ENCODE peak calls at places on chromosomes 4 and X, in six cellular contexts. One of them, this sample, is unnamed.

GRCh38 chrX:123468481-123468880 is 264.4 kb downstream of the THOC2 start:
- DNase-seq in hepatic stellate cell: no peak
- DNase-seq in Jurkat, Clone E6-1: no peak
- DNase-seq in suprapubic skin: no peak
- DNase-seq in pancreas: no peak
- DNase-seq in EH: no peak
- DNase-seq in this sample: no peak

GRCh38 chr4:118289794-118290193 is 63.0 kb downstream of the PRSS12 start:
- DNase-seq in suprapubic skin: no peak
- DNase-seq in EH: peak; percentile 97
- DNase-seq in pancreas: no peak
- DNase-seq in Jurkat, Clone E6-1: no peak
- DNase-seq in hepatic stellate cell: no peak
- DNase-seq in this sample: no peak

GRCh38 chr4:179372746-179373145 is 1930.5 kb upstream of the AGA start:
- DNase-seq in Jurkat, Clone E6-1: no peak
- DNase-seq in pancreas: no peak
- DNase-seq in hepatic stellate cell: no peak
- DNase-seq in EH: no peak
- DNase-seq in suprapubic skin: no peak
- DNase-seq in this sample: peak; percentile 96

GRCh38 chr4:81504685-81505598 is 33.2 kb upstream of the RASGEF1B start:
- DNase-seq in pancreas: no peak
- DNase-seq in suprapubic skin: peak; percentile 91
- DNase-seq in hepatic stellate cell: no peak
- DNase-seq in Jurkat, Clone E6-1: peak; percentile 66
- DNase-seq in EH: no peak
- DNase-seq in this sample: peak; percentile 90

GRCh38 chr4:74805601-74806000 is 11.3 kb upstream of the BTC start:
- DNase-seq in hepatic stellate cell: no peak
- DNase-seq in pancreas: no peak
- DNase-seq in EH: peak; percentile 55
- DNase-seq in Jurkat, Clone E6-1: no peak
- DNase-seq in suprapubic skin: no peak
- DNase-seq in this sample: no peak

GRCh38 chr4:126405369-126405982 is 1090.7 kb downstream of the FAT4 start:
- DNase-seq in Jurkat, Clone E6-1: peak; percentile 23
- DNase-seq in pancreas: no peak
- DNase-seq in EH: peak; percentile 42
- DNase-seq in suprapubic skin: no peak
- DNase-seq in hepatic stellate cell: no peak
- DNase-seq in this sample: peak; percentile 34

GRCh38 chr4:15232725-15233597 is 194.9 kb upstream of the C1QTNF7 start:
- DNase-seq in EH: peak; percentile 82
- DNase-seq in hepatic stellate cell: peak; percentile 54
- DNase-seq in pancreas: no peak
- DNase-seq in Jurkat, Clone E6-1: no peak
- DNase-seq in suprapubic skin: no peak
- DNase-seq in this sample: no peak

GRCh38 chr4:101103381-101104142 is 243.8 kb downstream of the PPP3CA start:
- DNase-seq in hepatic stellate cell: no peak
- DNase-seq in pancreas: no peak
- DNase-seq in suprapubic skin: no peak
- DNase-seq in Jurkat, Clone E6-1: peak; percentile 50
- DNase-seq in EH: no peak
- DNase-seq in this sample: peak; percentile 98

GRCh38 chr4:102640669-102641068 is 120.1 kb downstream of the MANBA start:
- DNase-seq in suprapubic skin: no peak
- DNase-seq in pancreas: no peak
- DNase-seq in Jurkat, Clone E6-1: no peak
- DNase-seq in hepatic stellate cell: no peak
- DNase-seq in EH: peak; percentile 77
- DNase-seq in this sample: no peak

GRCh38 chr4:118331352-118331751 is 21.5 kb downstream of the PRSS12 start:
- DNase-seq in pancreas: no peak
- DNase-seq in hepatic stellate cell: no peak
- DNase-seq in EH: no peak
- DNase-seq in suprapubic skin: no peak
- DNase-seq in Jurkat, Clone E6-1: no peak
- DNase-seq in this sample: no peak

GRCh38 chr4:1026115-1026514 is 14.7 kb downstream of the FGFRL1 start:
- DNase-seq in Jurkat, Clone E6-1: no peak
- DNase-seq in suprapubic skin: no peak
- DNase-seq in EH: peak; percentile 29
- DNase-seq in hepatic stellate cell: no peak
- DNase-seq in pancreas: peak; percentile 76
- DNase-seq in this sample: no peak

GRCh38 chr4:57053508-57053907 is 56.7 kb downstream of the IGFBP7 start:
- DNase-seq in suprapubic skin: no peak
- DNase-seq in hepatic stellate cell: no peak
- DNase-seq in Jurkat, Clone E6-1: no peak
- DNase-seq in EH: peak; percentile 69
- DNase-seq in pancreas: no peak
- DNase-seq in this sample: no peak

GRCh38 chr4:151798678-151799416 is 38.0 kb upstream of the GATB start:
- DNase-seq in pancreas: no peak
- DNase-seq in suprapubic skin: no peak
- DNase-seq in hepatic stellate cell: no peak
- DNase-seq in EH: peak; percentile 21
- DNase-seq in Jurkat, Clone E6-1: no peak
- DNase-seq in this sample: no peak

GRCh38 chrX:66019310-66019652 is 20.6 kb downstream of the VSIG4 start:
- DNase-seq in suprapubic skin: no peak
- DNase-seq in hepatic stellate cell: no peak
- DNase-seq in Jurkat, Clone E6-1: no peak
- DNase-seq in pancreas: no peak
- DNase-seq in EH: no peak
- DNase-seq in this sample: no peak

GRCh38 chr4:170127758-170128157 is 38.0 kb upstream of the AADAT start:
- DNase-seq in suprapubic skin: no peak
- DNase-seq in EH: no peak
- DNase-seq in Jurkat, Clone E6-1: no peak
- DNase-seq in pancreas: no peak
- DNase-seq in hepatic stellate cell: no peak
- DNase-seq in this sample: no peak

GRCh38 chrX:20585782-20586181 is 319.1 kb upstream of the RPS6KA3 start:
- DNase-seq in hepatic stellate cell: no peak
- DNase-seq in EH: peak; percentile 0
- DNase-seq in pancreas: no peak
- DNase-seq in suprapubic skin: no peak
- DNase-seq in Jurkat, Clone E6-1: no peak
- DNase-seq in this sample: no peak

GRCh38 chr4:169092889-169093522 is 83.0 kb upstream of the CBR4 start:
- DNase-seq in pancreas: no peak
- DNase-seq in EH: no peak
- DNase-seq in hepatic stellate cell: no peak
- DNase-seq in Jurkat, Clone E6-1: no peak
- DNase-seq in suprapubic skin: no peak
- DNase-seq in this sample: no peak

GRCh38 chr4:73952352-73952751 is 29.5 kb downstream of the PF4 start:
- DNase-seq in hepatic stellate cell: no peak
- DNase-seq in EH: no peak
- DNase-seq in Jurkat, Clone E6-1: no peak
- DNase-seq in pancreas: no peak
- DNase-seq in suprapubic skin: no peak
- DNase-seq in this sample: no peak

GRCh38 chrX:122770581-122770980 is 413.5 kb upstream of the GRIA3 start:
- DNase-seq in EH: peak; percentile 11
- DNase-seq in Jurkat, Clone E6-1: no peak
- DNase-seq in hepatic stellate cell: no peak
- DNase-seq in suprapubic skin: no peak
- DNase-seq in pancreas: no peak
- DNase-seq in this sample: no peak

GRCh38 chr4:140103676-140104075 is 50.3 kb downstream of the MAML3 start:
- DNase-seq in EH: peak; percentile 43
- DNase-seq in suprapubic skin: no peak
- DNase-seq in Jurkat, Clone E6-1: no peak
- DNase-seq in hepatic stellate cell: no peak
- DNase-seq in pancreas: no peak
- DNase-seq in this sample: peak; percentile 60

GRCh38 chr4:99763635-99764101 is 53.0 kb upstream of the DAPP1 start:
- DNase-seq in hepatic stellate cell: peak; percentile 13
- DNase-seq in suprapubic skin: no peak
- DNase-seq in EH: peak; percentile 89
- DNase-seq in Jurkat, Clone E6-1: no peak
- DNase-seq in pancreas: peak; percentile 70
- DNase-seq in this sample: no peak

GRCh38 chr4:13988347-13989265 is 361.1 kb upstream of the BOD1L1 start:
- DNase-seq in hepatic stellate cell: peak; percentile 42
- DNase-seq in Jurkat, Clone E6-1: no peak
- DNase-seq in EH: peak; percentile 98
- DNase-seq in pancreas: no peak
- DNase-seq in suprapubic skin: peak; percentile 73
- DNase-seq in this sample: no peak

GRCh38 chrX:131762802-131763234 is 218.9 kb downstream of the OR13H1 start:
- DNase-seq in hepatic stellate cell: no peak
- DNase-seq in EH: no peak
- DNase-seq in suprapubic skin: no peak
- DNase-seq in pancreas: peak; percentile 78
- DNase-seq in Jurkat, Clone E6-1: no peak
- DNase-seq in this sample: peak; percentile 0

GRCh38 chrX:43822015-43822414 is 60.2 kb downstream of the MAOB start:
- DNase-seq in pancreas: no peak
- DNase-seq in Jurkat, Clone E6-1: no peak
- DNase-seq in suprapubic skin: no peak
- DNase-seq in EH: no peak
- DNase-seq in hepatic stellate cell: no peak
- DNase-seq in this sample: no peak

GRCh38 chr4:54703182-54703581 is 45.4 kb downstream of the KIT start:
- DNase-seq in suprapubic skin: no peak
- DNase-seq in Jurkat, Clone E6-1: no peak
- DNase-seq in EH: no peak
- DNase-seq in pancreas: no peak
- DNase-seq in hepatic stellate cell: no peak
- DNase-seq in this sample: no peak

GRCh38 chr4:7876096-7876993 is 63.3 kb downstream of the AFAP1 start:
- DNase-seq in suprapubic skin: no peak
- DNase-seq in Jurkat, Clone E6-1: no peak
- DNase-seq in EH: peak; percentile 57
- DNase-seq in pancreas: no peak
- DNase-seq in hepatic stellate cell: peak; percentile 42
- DNase-seq in this sample: peak; percentile 69

GRCh38 chr4:21304061-21304541 is 603.8 kb downstream of the PACRGL start:
- DNase-seq in Jurkat, Clone E6-1: no peak
- DNase-seq in pancreas: no peak
- DNase-seq in EH: no peak
- DNase-seq in hepatic stellate cell: no peak
- DNase-seq in suprapubic skin: no peak
- DNase-seq in this sample: no peak

GRCh38 chrX:20906571-20906970 is 467.6 kb upstream of the CNKSR2 start:
- DNase-seq in suprapubic skin: no peak
- DNase-seq in EH: no peak
- DNase-seq in pancreas: no peak
- DNase-seq in hepatic stellate cell: no peak
- DNase-seq in Jurkat, Clone E6-1: no peak
- DNase-seq in this sample: no peak